ENCODE peak calls at places on chromosome 21, in eight cellular contexts. W is HFF-Myc, J is cardiac fibroblast, S is endothelial cell, K is psoas muscle, D is MCF 10A, B is cardiac muscle cell, C is tibial nerve. P is an unnamed sample.
A peak's percentile ranks its signal among the peaks of the same experiment; 100 is the strongest.

GRCh38 chr21:25371831-25372434 is 235.3 kb downstream of the MRPL39 start:
- DNase-seq in W (no peak), J (no peak), S (no peak), K (no peak), D (no peak), B (no peak), C (no peak), P (no peak)

GRCh38 chr21:41768371-41769042 is 1.7 kb upstream of the RIPK4 start:
- DNase-seq in W (no peak), J (peak; percentile 70), S (peak; percentile 72), K (no peak), D (peak; percentile 72), B (peak; percentile 51), C (no peak), P (no peak)

GRCh38 chr21:38420140-38420539 is 78.1 kb downstream of the ERG start:
- DNase-seq in W (no peak), J (no peak), S (no peak), K (no peak), D (no peak), B (no peak), C (no peak), P (no peak)

GRCh38 chr21:18499761-18500376 is 96.3 kb upstream of the TMPRSS15 start:
- DNase-seq in W (peak; percentile 4), J (peak; percentile 63), S (peak; percentile 61), K (no peak), D (peak; percentile 56), B (peak; percentile 50), C (peak; percentile 69), P (peak; percentile 25)

GRCh38 chr21:36193200-36193599 is 36.6 kb downstream of the DOP1B start:
- DNase-seq in W (no peak), J (no peak), S (no peak), K (no peak), D (no peak), B (no peak), C (no peak), P (no peak)

GRCh38 chr21:39867198-39867650 is at the start of gene PCP4:
- DNase-seq in W (no peak), J (peak; percentile 27), S (peak; percentile 71), K (no peak), D (peak; percentile 32), B (peak; percentile 10), C (peak; percentile 53), P (peak; percentile 47)

GRCh38 chr21:41167348-41168342 is at the start of gene BACE2:
- DNase-seq in W (no peak), J (peak; percentile 72), S (peak; percentile 79), K (peak; percentile 85), D (peak; percentile 81), B (peak; percentile 88), C (peak; percentile 71), P (peak; percentile 76)

GRCh38 chr21:21003701-21004100 is 5.5 kb downstream of the NCAM2 start:
- DNase-seq in W (peak; percentile 12), J (peak; percentile 59), S (peak; percentile 32), K (no peak), D (peak; percentile 55), B (peak; percentile 57), C (no peak), P (no peak)

GRCh38 chr21:29557200-29557599 is 258.5 kb downstream of the BACH1 start:
- DNase-seq in W (no peak), J (no peak), S (no peak), K (no peak), D (no peak), B (no peak), C (no peak), P (no peak)

GRCh38 chr21:29749223-29749622 is 190.6 kb downstream of the GRIK1 start:
- DNase-seq in W (no peak), J (no peak), S (no peak), K (no peak), D (no peak), B (no peak), C (no peak), P (no peak)

GRCh38 chr21:16211339-16212303 is 481.8 kb downstream of the USP25 start:
- DNase-seq in W (no peak), J (peak; percentile 30), S (no peak), K (no peak), D (no peak), B (no peak), C (no peak), P (no peak)

GRCh38 chr21:33384851-33385331 is 18.3 kb upstream of the IFNGR2 start:
- DNase-seq in W (no peak), J (no peak), S (no peak), K (no peak), D (no peak), B (no peak), C (no peak), P (no peak)

GRCh38 chr21:16563795-16564194 is 834.0 kb downstream of the USP25 start:
- DNase-seq in W (no peak), J (peak; percentile 47), S (no peak), K (no peak), D (peak; percentile 51), B (peak; percentile 62), C (no peak), P (no peak)

GRCh38 chr21:41726970-41727783 is 39.7 kb downstream of the RIPK4 start:
- DNase-seq in W (peak; percentile 5), J (peak; percentile 80), S (no peak), K (peak; percentile 88), D (peak; percentile 92), B (peak; percentile 77), C (peak; percentile 73), P (no peak)

GRCh38 chr21:37535130-37535529 is 168.6 kb downstream of the DYRK1A start:
- DNase-seq in W (no peak), J (no peak), S (no peak), K (no peak), D (no peak), B (no peak), C (no peak), P (no peak)

DNA sequence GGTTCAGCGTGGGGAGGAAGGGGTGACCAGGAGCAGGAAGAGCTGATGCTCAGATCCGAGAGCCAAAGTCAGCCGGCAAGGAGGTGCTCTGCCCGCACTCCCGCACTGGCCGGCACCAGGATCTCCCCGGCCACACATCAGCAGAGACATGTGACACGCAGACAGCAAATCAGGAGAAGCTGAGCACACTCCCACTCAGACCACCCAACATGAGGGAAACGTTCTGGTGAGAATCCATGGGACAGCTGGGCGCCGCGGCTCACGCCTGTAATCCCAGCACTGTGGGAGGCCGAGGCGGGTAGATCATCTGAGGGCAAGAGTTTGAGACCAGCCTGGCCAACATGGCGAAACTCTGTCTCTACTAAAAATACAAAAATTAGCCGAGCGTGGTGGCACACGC is 18.6 kb upstream of the PTTG1IP start:
- DNase-seq in W (no peak), J (no peak), S (no peak), K (no peak), D (no peak), B (peak; percentile 29), C (no peak), P (no peak)
- TF ChIP-seq CTCF in W (no peak), J (no peak), S (no peak), K (no peak), D (no peak), B (no peak), C (no peak), P (no peak)

GRCh38 chr21:26961704-26962103 is 5.2 kb downstream of the ADAMTS5 start:
- DNase-seq in W (no peak), J (no peak), S (peak; percentile 12), K (no peak), D (peak; percentile 13), B (no peak), C (no peak), P (no peak)
- TF ChIP-seq CTCF in W (peak; percentile 39), J (peak; percentile 16), S (peak; percentile 33), K (no peak), D (no peak), B (peak; percentile 16), C (no peak), P (no peak)

GRCh38 chr21:45022736-45023135 is 51.6 kb upstream of the ADARB1 start:
- DNase-seq in W (no peak), J (no peak), S (no peak), K (no peak), D (no peak), B (no peak), C (no peak), P (no peak)

GRCh38 chr21:45021428-45022347 is 52.7 kb upstream of the ADARB1 start:
- DNase-seq in W (no peak), J (no peak), S (no peak), K (peak; percentile 42), D (no peak), B (no peak), C (no peak), P (no peak)

GRCh38 chr21:45019887-45020537 is 54.4 kb upstream of the ADARB1 start:
- DNase-seq in W (no peak), J (no peak), S (no peak), K (peak; percentile 51), D (no peak), B (no peak), C (no peak), P (peak; percentile 16)

GRCh38 chr21:45020629-45021427 is 53.6 kb upstream of the ADARB1 start:
- DNase-seq in W (no peak), J (no peak), S (no peak), K (peak; percentile 66), D (no peak), B (no peak), C (no peak), P (no peak)

DNA sequence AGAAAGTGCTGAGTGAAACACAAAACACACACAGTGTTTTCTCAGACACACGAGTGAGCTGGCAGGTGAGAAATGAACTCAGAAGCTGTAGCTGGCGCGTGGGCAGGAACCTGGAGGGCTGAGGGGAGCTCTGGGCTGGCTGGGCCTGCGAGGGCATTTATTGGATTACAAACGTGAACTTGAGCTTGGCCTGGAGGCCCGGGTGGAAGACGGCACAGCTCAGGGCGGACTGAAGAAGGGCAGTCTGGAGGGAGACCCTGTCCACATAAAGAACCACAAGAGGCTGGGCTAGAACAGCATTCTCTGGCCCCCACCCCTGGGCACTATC is 52.1 kb upstream of the ADARB1 start:
- DNase-seq in W (no peak), J (no peak), S (no peak), K (peak; percentile 37), D (no peak), B (no peak), C (no peak), P (no peak)
- TF ChIP-seq CTCF in W (no peak), J (no peak), S (no peak), K (no peak), D (no peak), B (no peak), C (no peak), P (no peak)

DNA sequence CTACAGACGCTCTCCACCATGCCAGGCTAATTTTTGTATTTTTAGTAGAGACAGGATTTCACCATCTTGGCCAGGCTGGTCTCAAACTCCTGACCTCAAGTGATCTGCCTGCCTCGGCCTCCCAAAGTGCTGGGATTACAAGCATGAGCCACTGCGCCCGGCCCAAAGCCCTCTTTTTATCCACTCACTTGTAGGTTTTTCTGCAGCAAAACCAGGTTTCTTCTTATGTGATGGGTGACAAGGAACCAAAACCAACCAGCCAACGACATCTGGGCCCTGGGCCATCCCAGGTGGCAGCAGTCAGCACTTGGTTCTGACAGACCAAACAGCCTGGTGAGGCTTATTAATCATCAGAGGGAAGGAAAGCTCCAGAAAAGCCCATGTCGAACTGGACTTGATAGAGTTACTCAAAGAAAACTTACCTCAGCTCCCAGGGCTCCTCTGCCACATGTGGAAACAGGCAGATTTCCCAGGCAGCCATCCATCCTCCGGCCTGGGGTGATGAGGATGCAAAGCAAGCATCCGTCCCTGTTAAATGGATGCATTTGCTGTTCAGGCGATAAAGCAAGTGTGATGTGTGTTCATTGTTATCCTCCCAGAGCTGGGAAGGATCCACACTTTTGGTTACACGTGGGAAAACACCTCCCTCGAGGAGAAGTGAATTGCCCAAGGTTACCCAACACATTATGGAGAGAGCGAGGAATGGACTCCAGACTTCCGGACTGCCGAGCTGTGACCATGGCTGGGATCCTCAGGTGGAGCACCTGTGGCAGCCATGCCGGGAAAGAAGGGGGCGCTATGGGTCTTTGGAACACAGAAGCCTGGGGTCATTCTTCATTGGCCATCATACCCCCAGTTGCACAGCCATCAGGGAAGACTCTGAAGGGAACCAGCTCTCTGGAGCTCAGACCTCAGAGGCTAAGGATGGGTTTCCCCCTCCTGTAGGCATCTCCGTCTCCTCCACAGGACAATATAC is 118.8 kb downstream of the HUNK start:
- DNase-seq in W (no peak), J (no peak), S (peak; percentile 45), K (no peak), D (peak; percentile 6), B (no peak), C (no peak), P (no peak)
- TF ChIP-seq CTCF in W (peak; percentile 12), J (no peak), S (no peak), K (no peak), D (no peak), B (no peak), C (no peak), P (no peak)

P was measured in mesothelial cell of epicardium.